ENCODE peak calls at places on chromosome 5, in five cellular contexts. Q is astrocyte of the cerebellum, V is IMR-90, J is fibroblast of mammary gland, Z is cardiac fibroblast. H is an unnamed sample.
A peak's percentile ranks its signal among the peaks of the same experiment; 100 is the strongest.

GRCh38 chr5:99702565-99702964 is 773.8 kb upstream of the CHD1 start:
- DNase-seq in V (no peak), J (no peak), Z (no peak), Q (no peak), H (no peak)

GRCh38 chr5:158813275-158813674 is 286.4 kb downstream of the EBF1 start:
- DNase-seq in Q (no peak), Z (no peak), J (no peak), V (no peak), H (no peak)

GRCh38 chr5:110054240-110054639 is 364.5 kb downstream of the MAN2A1 start:
- DNase-seq in J (peak; percentile 88), V (peak; percentile 21), Z (peak; percentile 74), Q (peak; percentile 94), H (peak; percentile 22)

GRCh38 chr5:173736923-173737412 is 120.5 kb upstream of the BOD1 start:
- DNase-seq in Q (no peak), J (no peak), Z (no peak), V (no peak), H (no peak)

GRCh38 chr5:157335534-157336422 is 69.9 kb downstream of the CYFIP2 start:
- DNase-seq in Z (peak; percentile 34), V (peak; percentile 76), J (peak; percentile 53), Q (no peak), H (peak; percentile 47)

GRCh38 chr5:29077451-29077850 is 2039.1 kb upstream of the CDH9 start:
- DNase-seq in Q (no peak), J (no peak), V (no peak), Z (peak; percentile 1), H (no peak)

GRCh38 chr5:124746252-124746915 is at the start of gene ZNF608:
- DNase-seq in V (peak; percentile 78), Z (peak; percentile 83), Q (peak; percentile 77), J (peak; percentile 78), H (no peak)

GRCh38 chr5:56471707-56472106 is 238.6 kb upstream of the ANKRD55 start:
- DNase-seq in Q (no peak), V (no peak), J (no peak), Z (no peak), H (no peak)

GRCh38 chr5:155726267-155726666 is 600.7 kb upstream of the SGCD start:
- DNase-seq in J (peak; percentile 8), Q (peak; percentile 8), V (peak; percentile 4), Z (peak; percentile 27), H (peak; percentile 1)

GRCh38 chr5:58459276-58459859 is 518 bp downstream of the PLK2 start:
- DNase-seq in V (peak; percentile 38), J (no peak), Q (no peak), Z (peak; percentile 59), H (no peak)

GRCh38 chr5:125868035-125868434 is 555.2 kb upstream of the GRAMD2B start:
- DNase-seq in Z (peak; percentile 38), Q (no peak), J (peak; percentile 16), V (no peak), H (no peak)

GRCh38 chr5:127216906-127217675 is 73.5 kb upstream of the MEGF10 start:
- DNase-seq in J (no peak), Q (no peak), V (no peak), Z (no peak), H (no peak)

GRCh38 chr5:147831465-147831864 is at the start of gene SPINK1:
- DNase-seq in V (no peak), Z (no peak), Q (no peak), J (no peak), H (no peak)

GRCh38 chr5:109911731-109912130 is 222.0 kb downstream of the MAN2A1 start:
- DNase-seq in V (peak; percentile 11), Z (peak; percentile 28), Q (no peak), J (peak; percentile 87), H (peak; percentile 47)

GRCh38 chr5:61941637-61942036 is 364.4 kb upstream of the KIF2A start:
- DNase-seq in Q (no peak), V (no peak), J (no peak), Z (no peak), H (no peak)

GRCh38 chr5:119792154-119792799 is 162.9 kb downstream of the FAM170A start:
- DNase-seq in V (no peak), Q (no peak), Z (no peak), J (peak; percentile 5), H (no peak)

GRCh38 chr5:137096149-137097103 is 402.7 kb downstream of the SPOCK1 start:
- DNase-seq in Z (peak; percentile 72), J (peak; percentile 77), V (peak; percentile 27), Q (no peak), H (no peak)

GRCh38 chr5:38926121-38926520 is 80.3 kb downstream of the OSMR start:
- DNase-seq in Z (peak; percentile 75), V (peak; percentile 63), J (peak; percentile 63), Q (no peak), H (no peak)

GRCh38 chr5:543755-544674 is 19.8 kb upstream of the SLC9A3 start:
- DNase-seq in V (no peak), Q (no peak), Z (no peak), J (no peak), H (no peak)

GRCh38 chr5:123460296-123460729 is 37.1 kb upstream of the CEP120 start:
- DNase-seq in J (no peak), V (peak; percentile 71), Z (peak; percentile 17), Q (no peak), H (no peak)

GRCh38 chr5:56335212-56335611 is 102.1 kb upstream of the ANKRD55 start:
- DNase-seq in Q (no peak), V (no peak), J (no peak), Z (no peak), H (no peak)

GRCh38 chr5:136890431-136891148 is 525.2 kb upstream of the TRPC7 start:
- DNase-seq in Z (no peak), J (no peak), V (no peak), Q (peak; percentile 19), H (no peak)

GRCh38 chr5:43225649-43226245 is 33.7 kb downstream of the NIM1K start:
- DNase-seq in J (no peak), Z (no peak), Q (no peak), V (no peak), H (no peak)

GRCh38 chr5:88838500-88838899 is 44.5 kb downstream of the MEF2C start:
- DNase-seq in Z (no peak), V (no peak), Q (no peak), J (no peak), H (no peak)

DNA sequence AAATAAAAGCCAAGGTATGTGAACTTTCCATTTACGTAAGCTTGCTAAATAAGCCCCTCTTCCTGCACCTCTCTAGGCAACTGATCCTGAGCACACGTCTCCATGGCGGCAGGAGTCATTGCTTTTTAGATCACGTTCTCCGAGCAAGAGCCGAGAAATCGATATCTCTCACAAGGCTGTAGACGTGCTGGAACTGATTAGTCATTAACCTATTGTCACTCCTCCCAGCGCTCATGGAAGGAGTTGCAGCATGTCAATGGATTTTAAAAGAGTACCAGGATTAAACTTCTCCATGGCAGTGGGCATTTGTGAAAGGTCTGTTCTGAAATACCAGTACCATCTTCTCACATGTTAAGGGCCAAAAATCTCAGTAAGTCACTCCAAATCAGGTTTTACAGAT is 4.7 kb upstream of the ADCY2 start:
- DNase-seq in J (no peak), Z (no peak), Q (no peak), V (no peak), H (no peak)
- H3K4me3 ChIP-seq in J (no peak overlapping the region), Z (no peak overlapping the region), Q (no peak overlapping the region), V (no peak overlapping the region), H (no peak overlapping the region)

GRCh38 chr5:168315991-168316578 is 24.6 kb downstream of the WWC1 start:
- DNase-seq in J (no peak), Z (no peak), Q (no peak), V (no peak), H (no peak)

GRCh38 chr5:168315416-168315990 is 24.1 kb downstream of the WWC1 start:
- DNase-seq in Z (no peak), J (no peak), V (no peak), Q (no peak), H (no peak)

GRCh38 chr5:168312606-168313297 is 21.3 kb downstream of the WWC1 start:
- DNase-seq in Q (no peak), V (no peak), Z (no peak), J (peak; percentile 23), H (no peak)

GRCh38 chr5:168313596-168314204 is 22.3 kb downstream of the WWC1 start:
- DNase-seq in J (no peak), V (no peak), Z (no peak), Q (no peak), H (no peak)

DNA sequence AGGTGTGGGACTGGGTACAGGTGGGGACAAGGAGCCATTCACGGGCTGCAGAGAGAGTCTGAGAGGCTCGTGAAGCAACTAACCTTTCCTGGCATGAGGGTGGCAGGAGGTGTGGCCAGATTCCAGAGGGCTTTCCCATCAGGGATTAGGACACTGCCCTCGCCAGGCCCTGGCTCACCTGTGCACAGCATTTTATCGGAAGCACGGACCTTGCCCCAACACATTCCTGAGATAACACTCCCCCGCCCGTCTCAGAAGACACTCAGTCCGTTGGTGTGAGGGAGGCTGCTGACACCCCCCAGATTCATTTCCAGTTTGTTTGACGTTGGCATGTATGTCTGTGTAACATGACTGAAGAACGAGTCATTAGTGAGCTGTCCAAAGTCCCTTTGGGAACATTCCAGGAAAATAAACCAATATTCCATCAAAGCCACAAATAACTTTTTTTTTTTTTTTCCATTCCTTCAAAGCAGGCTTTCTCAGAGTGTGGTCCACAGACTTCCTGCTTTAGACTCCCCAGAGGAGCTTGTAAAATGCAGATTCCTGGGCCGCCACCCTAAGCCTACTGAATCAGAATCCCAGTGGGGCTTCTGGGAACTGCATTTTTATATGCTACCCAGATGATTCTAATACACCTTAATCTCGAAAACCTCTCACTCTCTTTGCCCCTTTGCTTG is 23.4 kb downstream of the WWC1 start:
- DNase-seq in J (peak; percentile 98), Q (peak; percentile 89), V (peak; percentile 99), Z (peak; percentile 84), H (peak; percentile 52)
- TF ChIP-seq CTCF in J (no peak), Q (no peak), V (peak; percentile 6), Z (peak; percentile 15), H (no peak)

GRCh38 chr5:10624244-10624643 is 60.4 kb downstream of the ANKRD33B start:
- DNase-seq in Z (no peak), J (no peak), Q (no peak), V (no peak), H (no peak)

GRCh38 chr5:10621837-10622236 is 58.0 kb downstream of the ANKRD33B start:
- DNase-seq in V (no peak), Z (peak; percentile 29), J (no peak), Q (no peak), H (no peak)

GRCh38 chr5:10623305-10623910 is 59.5 kb downstream of the ANKRD33B start:
- DNase-seq in J (no peak), V (no peak), Z (no peak), Q (no peak), H (no peak)

GRCh38 chr5:10624679-10625078 is 60.8 kb downstream of the ANKRD33B start:
- DNase-seq in Z (no peak), Q (no peak), J (no peak), V (no peak), H (no peak)

GRCh38 chr5:10622810-10623209 is 58.9 kb downstream of the ANKRD33B start:
- DNase-seq in Z (no peak), J (no peak), V (no peak), Q (no peak), H (no peak)
- H3K4me3 ChIP-seq in Z (no peak overlapping the region), J (no peak overlapping the region), V (no peak overlapping the region), Q (no peak overlapping the region), H (no peak overlapping the region)

GRCh38 chr5:8875722-8876121 is 670.2 kb downstream of the SEMA5A start:
- DNase-seq in Q (no peak), J (no peak), V (no peak), Z (no peak), H (no peak)
- TF ChIP-seq CTCF in Q (no peak), J (no peak), V (no peak), Z (no peak), H (no peak)

GRCh38 chr5:145245354-145245753 is 589.8 kb downstream of the PRELID2 start:
- DNase-seq in J (peak; percentile 17), Q (peak; percentile 5), V (peak; percentile 11), Z (peak; percentile 82), H (no peak)
- H3K4me3 ChIP-seq in J (no peak overlapping the region), Q (no peak overlapping the region), V (no peak overlapping the region), Z (no peak overlapping the region), H (no peak overlapping the region)

GRCh38 chr5:50889790-50890189 is 223.4 kb downstream of the PARP8 start:
- DNase-seq in V (no peak), Q (no peak), Z (peak; percentile 2), J (no peak), H (peak; percentile 1)
- TF ChIP-seq CTCF in V (no peak), Q (no peak), Z (no peak), J (no peak), H (no peak)